ENCODE peak calls at places on chromosome X, in seven cellular contexts. D is astrocyte of the cerebellum; R is activated CD4-positive, alpha-beta memory T cell treated with anti-CD3 and anti-CD28 coated beads, Interleukin-2, amount 10 ng/mL, durations not matched to agents 7 days and 5 days; Y is H9; M is IMR-90; V is progenitor cell of endocrine pancreas; T is mesothelial cell of epicardium. C is an unnamed sample.

GRCh38 chrX:153723351-153724251 is 586 bp downstream of the BCAP31 start:
- DNase-seq in V (peak), M (peak), T (no peak), Y (peak), R (peak), D (no peak), C (peak)

GRCh38 chrX:38726596-38726995 is 74.7 kb upstream of the MID1IP1 start:
- DNase-seq in Y (no peak), V (no peak), T (no peak), R (no peak), M (no peak), D (no peak), C (peak)

GRCh38 chrX:45172890-45173289 is 27.8 kb downstream of the DIPK2B start:
- DNase-seq in Y (no peak), D (no peak), R (no peak), M (peak), T (no peak), V (no peak), C (peak)

GRCh38 chrX:39564751-39565150 is 533.0 kb downstream of the BCOR start:
- DNase-seq in V (no peak), T (no peak), Y (no peak), M (no peak), D (no peak), R (no peak), C (no peak)

GRCh38 chrX:9310596-9310995 is 154.3 kb upstream of the TBL1X start:
- DNase-seq in D (no peak), T (no peak), Y (no peak), V (no peak), M (peak), R (no peak), C (peak)

GRCh38 chrX:107676559-107677378 is 48.5 kb downstream of the PRPS1 start:
- DNase-seq in T (no peak), Y (no peak), V (no peak), M (peak), R (peak), D (no peak), C (peak)

GRCh38 chrX:77742788-77743476 is 43.1 kb downstream of the ATRX start:
- DNase-seq in T (no peak), R (no peak), M (no peak), Y (no peak), V (no peak), D (no peak), C (no peak)

GRCh38 chrX:14676431-14676830 is 147.1 kb downstream of the GLRA2 start:
- DNase-seq in T (no peak), V (no peak), Y (no peak), R (no peak), M (peak), D (no peak), C (peak)

GRCh38 chrX:107628662-107629532 is 587 bp downstream of the PRPS1 start:
- DNase-seq in V (peak), M (peak), R (peak), T (no peak), Y (peak), D (no peak), C (peak)

GRCh38 chrX:37871626-37872302 is 24.4 kb upstream of the DYNLT3 start:
- DNase-seq in V (no peak), Y (no peak), D (peak), R (peak), M (peak), T (no peak), C (peak)

GRCh38 chrX:154097003-154097596 is 417 bp downstream of the MECP2 start:
- DNase-seq in D (peak), Y (peak), R (peak), T (peak), V (peak), M (peak), C (peak)

GRCh38 chrX:150544222-150544787 is 24.1 kb upstream of the MTM1 start:
- DNase-seq in V (no peak), M (no peak), D (no peak), Y (peak), R (peak), T (no peak), C (no peak)

C was measured in fibroblast of villous mesenchyme.